ENCODE peak calls at places on chromosomes 16 and 17, in five cellular contexts. S is mucosa of descending colon, A is Peyer's patch, G is Calu3, X is foreskin fibroblast. F is an unnamed sample.

GRCh38 chr17:6543079-6544010 is 13.0 kb downstream of the PITPNM3 start:
- DNase-seq in S (peak), A (no peak), G (no peak), X (no peak), F (no peak)

GRCh38 chr17:79836952-79837887 is 2.0 kb downstream of the CBX4 start:
- DNase-seq in S (peak), A (peak), G (peak), X (peak), F (no peak)

GRCh38 chr17:79009397-79010303 is at the start of gene CANT1:
- DNase-seq in S (peak), A (peak), G (peak), X (peak), F (peak)

GRCh38 chr16:85650864-85651811 is 37.6 kb downstream of the GINS2 start:
- DNase-seq in S (no peak), A (no peak), G (no peak), X (no peak), F (no peak)

GRCh38 chr17:20926532-20926931 is 116.3 kb downstream of the USP22 start:
- DNase-seq in S (no peak), A (no peak), G (no peak), X (no peak), F (no peak)

GRCh38 chr16:85550422-85551318 is 62.5 kb upstream of the GSE1 start:
- DNase-seq in S (no peak), A (no peak), G (no peak), X (no peak), F (no peak)

GRCh38 chr17:60573139-60573975 is 26.6 kb upstream of the PPM1D start:
- DNase-seq in S (no peak), A (no peak), G (no peak), X (no peak), F (no peak)

GRCh38 chr16:67399749-67400704 is 6.7 kb upstream of the TPPP3 start:
- DNase-seq in S (no peak), A (no peak), G (no peak), X (no peak), F (no peak)

GRCh38 chr17:49315974-49316570 is 46.0 kb downstream of the ZNF652 start:
- DNase-seq in S (no peak), A (no peak), G (no peak), X (peak), F (no peak)

GRCh38 chr17:35896011-35896587 is 15.9 kb upstream of the CCL5 start:
- DNase-seq in S (no peak), A (no peak), G (no peak), X (no peak), F (no peak)

GRCh38 chr17:50397111-50397918 is at the start of gene LRRC59:
- DNase-seq in S (peak), A (peak), G (peak), X (peak), F (peak)
- TF ChIP-seq CTCF in S (peak), A (peak), G (peak), X (peak), F (peak)

DNA sequence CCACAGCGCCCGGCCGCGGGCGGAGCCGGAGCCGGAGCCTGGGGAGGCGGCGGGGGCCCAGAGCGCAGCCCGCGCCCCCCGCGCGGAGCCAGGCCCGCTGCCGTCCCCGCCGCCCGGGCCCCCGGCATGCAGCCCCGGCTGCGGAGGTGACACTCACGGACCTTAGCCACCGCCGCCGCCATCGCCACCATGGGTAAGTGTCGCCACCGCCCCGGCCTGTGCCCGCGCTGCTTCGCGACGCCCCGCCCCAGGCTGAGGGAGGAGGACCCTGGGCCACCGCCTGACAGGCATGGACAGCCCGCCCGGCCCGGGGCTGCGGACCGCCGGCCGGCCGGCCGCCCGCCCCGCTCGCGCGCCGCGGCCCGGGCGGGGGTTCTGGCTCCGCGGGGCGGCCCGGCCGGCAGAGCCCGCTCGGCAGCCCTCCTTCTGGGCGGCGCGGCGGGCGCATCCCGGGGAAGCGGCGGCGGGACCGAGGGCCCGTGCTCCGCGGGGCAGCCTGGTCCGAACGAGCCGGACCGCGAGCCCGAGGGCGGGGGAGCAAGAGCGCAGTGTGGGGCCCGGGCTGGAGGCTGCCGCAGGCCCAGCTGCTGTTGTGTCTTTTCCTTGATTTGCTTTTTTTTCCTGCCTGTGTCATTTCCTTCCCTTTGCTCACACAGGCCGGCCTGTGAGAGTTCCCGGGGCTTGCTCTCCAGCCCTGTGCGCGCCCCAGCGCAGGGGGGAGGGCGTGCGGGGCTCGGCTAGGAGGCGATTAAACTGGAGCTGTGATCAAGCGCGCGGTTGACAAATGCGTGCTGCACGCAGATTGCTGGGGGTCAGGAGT is 564 bp downstream of the MAP3K3 start:
- DNase-seq in S (peak), A (peak), G (peak), X (peak), F (peak)
- TF ChIP-seq CTCF in S (no peak), A (no peak), G (no peak), X (no peak), F (no peak)

DNA sequence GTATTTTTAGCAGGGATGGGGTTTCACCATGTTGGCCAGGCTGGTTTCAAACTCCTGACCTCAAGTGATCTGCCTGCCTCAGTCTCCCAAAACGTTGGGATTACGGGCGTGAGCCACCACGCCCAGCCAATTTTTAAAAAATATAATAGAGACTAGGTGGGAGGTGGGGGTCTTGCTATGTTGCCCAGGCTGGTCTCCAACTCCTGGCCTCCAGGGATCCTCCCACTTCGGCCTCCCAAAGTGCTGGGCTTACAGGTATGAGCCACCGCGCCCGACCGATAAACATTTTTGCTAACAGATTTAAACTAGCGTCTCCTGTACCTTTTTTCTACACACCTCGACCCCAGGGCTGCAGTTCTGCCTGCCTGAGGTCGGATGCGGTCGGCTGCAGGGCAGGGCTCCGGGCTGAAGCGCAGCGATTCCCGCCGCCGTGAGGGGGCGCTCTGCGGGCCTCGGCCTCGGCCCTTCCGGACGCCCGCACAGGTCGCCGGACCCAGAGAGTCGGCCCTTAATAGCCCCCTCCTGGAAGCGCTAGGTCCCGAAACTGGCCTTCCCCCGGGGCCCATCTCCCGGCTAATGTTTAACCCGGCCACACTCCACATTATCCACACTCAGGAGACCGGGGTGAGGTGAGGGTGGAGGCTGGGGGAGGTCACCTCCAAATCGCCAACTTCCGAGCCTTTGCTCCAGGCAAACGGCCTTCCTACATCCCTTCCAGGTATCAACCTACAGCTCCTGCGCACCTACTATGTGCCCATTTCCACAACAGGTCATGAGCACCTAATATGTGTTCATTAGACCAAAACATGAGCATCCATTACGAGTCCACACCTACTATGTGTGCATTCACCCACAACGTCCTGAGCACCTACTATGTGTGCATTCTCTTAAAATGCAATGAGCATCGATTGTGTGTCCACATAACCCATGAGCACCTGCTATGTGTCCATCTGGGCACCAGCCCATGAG is 2.0 kb upstream of the GLIS2 start:
- DNase-seq in S (peak), A (no peak), G (peak), X (no peak), F (peak)
- TF ChIP-seq CTCF in S (peak), A (peak), G (peak), X (peak), F (peak)

GRCh38 chr17:69173118-69173517 is 31.4 kb upstream of the ABCA6 start:
- DNase-seq in S (no peak), A (no peak), G (no peak), X (no peak), F (no peak)
- TF ChIP-seq CTCF in S (no peak), A (no peak), G (no peak), X (no peak), F (no peak)

DNA sequence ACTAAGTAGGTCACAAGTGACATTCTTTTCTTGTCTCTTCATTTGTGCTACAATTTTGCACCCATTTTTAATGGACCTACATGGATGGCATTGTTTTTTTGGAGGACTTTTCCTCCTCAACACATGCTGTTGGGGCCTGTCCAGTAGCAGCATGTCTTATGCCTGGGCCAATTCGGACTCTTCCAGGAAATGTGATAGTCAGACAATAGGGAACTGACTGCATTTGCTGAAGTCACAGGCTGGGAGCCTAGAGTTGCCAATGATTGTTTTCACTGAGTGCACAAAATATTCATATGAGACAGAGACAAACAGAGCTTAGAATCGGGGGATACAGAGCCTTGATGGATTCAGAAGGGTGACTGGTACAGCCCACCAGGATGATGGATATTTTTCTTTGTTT is 867.3 kb upstream of the GOT2 start:
- DNase-seq in S (no peak), A (no peak), G (no peak), X (no peak), F (no peak)
- TF ChIP-seq CTCF in S (no peak), A (no peak), G (no peak), X (no peak), F (no peak)

F was measured in endothelial cell.